ENCODE peak calls at places on chromosomes 5 and 9, in seven cellular contexts. V is heart right ventricle, W is sigmoid colon, L is stomach, A is coronary artery, B is body of pancreas, Y is keratinocyte. Z is an unnamed sample.

GRCh38 chr5:179332741-179333290 is 12.4 kb downstream of the ADAMTS2 start:
- DNase-seq in V (no peak), W (no peak), L (no peak), A (no peak), B (no peak), Y (no peak), Z (no peak)

GRCh38 chr5:63962345-63962744 is at the start of gene HTR1A:
- DNase-seq in V (no peak), W (no peak), L (no peak), A (no peak), B (no peak), Y (no peak), Z (no peak)

GRCh38 chr9:7045361-7045760 is 287.6 kb downstream of the KDM4C start:
- DNase-seq in V (no peak), W (no peak), L (no peak), A (no peak), B (no peak), Y (no peak), Z (no peak)

GRCh38 chr9:78325343-78325742 is 28.4 kb downstream of the PSAT1 start:
- DNase-seq in V (no peak), W (no peak), L (no peak), A (no peak), B (peak), Y (no peak), Z (peak)

GRCh38 chr9:23308114-23308513 is 517.9 kb downstream of the ELAVL2 start:
- DNase-seq in V (no peak), W (no peak), L (no peak), A (no peak), B (no peak), Y (no peak), Z (no peak)

GRCh38 chr5:111227805-111228204 is 3.6 kb downstream of the CAMK4 start:
- DNase-seq in V (no peak), W (no peak), L (no peak), A (no peak), B (no peak), Y (no peak), Z (peak)

GRCh38 chr5:126633552-126633951 is 32.8 kb downstream of the PHAX start:
- DNase-seq in V (no peak), W (no peak), L (no peak), A (no peak), B (no peak), Y (no peak), Z (no peak)

GRCh38 chr5:22611327-22611726 is 241.8 kb downstream of the CDH12 start:
- DNase-seq in V (no peak), W (no peak), L (no peak), A (no peak), B (no peak), Y (no peak), Z (no peak)

GRCh38 chr9:25677301-25678146 is 720 bp downstream of the TUSC1 start:
- DNase-seq in V (peak), W (peak), L (peak), A (peak), B (peak), Y (no peak), Z (peak)

GRCh38 chr9:78694950-78695349 is 398.0 kb downstream of the PSAT1 start:
- DNase-seq in V (no peak), W (no peak), L (no peak), A (no peak), B (no peak), Y (no peak), Z (no peak)

GRCh38 chr5:171093598-171093997 is 215.4 kb upstream of the TLX3 start:
- DNase-seq in V (no peak), W (no peak), L (no peak), A (no peak), B (no peak), Y (no peak), Z (no peak)

GRCh38 chr5:152259702-152260101 is 145.4 kb downstream of the NMUR2 start:
- DNase-seq in V (no peak), W (no peak), L (no peak), A (no peak), B (no peak), Y (no peak), Z (no peak)

GRCh38 chr9:76873056-76873792 is 32.7 kb downstream of the PRUNE2 start:
- DNase-seq in V (peak), W (peak), L (no peak), A (no peak), B (no peak), Y (no peak), Z (peak)

GRCh38 chr5:107916731-107917725 is 246.3 kb upstream of the EFNA5 start:
- DNase-seq in V (no peak), W (no peak), L (no peak), A (no peak), B (no peak), Y (no peak), Z (no peak)

GRCh38 chr9:86500667-86501435 is 146.6 kb upstream of the TUT7 start:
- DNase-seq in V (no peak), W (no peak), L (no peak), A (no peak), B (no peak), Y (peak), Z (no peak)

GRCh38 chr5:1779021-1779680 is 20.5 kb downstream of the MRPL36 start:
- DNase-seq in V (no peak), W (peak), L (no peak), A (no peak), B (no peak), Y (no peak), Z (peak)

GRCh38 chr9:122904466-122904822 is 715 bp downstream of the RC3H2 start:
- DNase-seq in V (no peak), W (no peak), L (peak), A (no peak), B (peak), Y (no peak), Z (no peak)

GRCh38 chr5:134406390-134406789 is 5.3 kb downstream of the CDKN2AIPNL start:
- DNase-seq in V (no peak), W (no peak), L (no peak), A (no peak), B (no peak), Y (no peak), Z (no peak)

GRCh38 chr9:99451121-99451606 is 229.1 kb downstream of the SEC61B start:
- DNase-seq in V (peak), W (peak), L (no peak), A (no peak), B (peak), Y (no peak), Z (no peak)

GRCh38 chr5:67724412-67725135 is 491.0 kb upstream of the PIK3R1 start:
- DNase-seq in V (no peak), W (no peak), L (no peak), A (no peak), B (no peak), Y (no peak), Z (no peak)

GRCh38 chr5:112109331-112109993 is 309.6 kb downstream of the EPB41L4A start:
- DNase-seq in V (no peak), W (peak), L (peak), A (no peak), B (peak), Y (peak), Z (no peak)

GRCh38 chr9:70408393-70409040 is 5.9 kb downstream of the KLF9 start:
- DNase-seq in V (no peak), W (peak), L (no peak), A (no peak), B (no peak), Y (no peak), Z (no peak)

GRCh38 chr9:69207503-69207902 is 33.4 kb downstream of the TJP2 start:
- DNase-seq in V (peak), W (no peak), L (no peak), A (no peak), B (peak), Y (no peak), Z (peak)
- TF ChIP-seq CTCF in V (peak), W (no peak), L (no peak), A (no peak), B (no peak), Y (peak), Z (no peak)

GRCh38 chr5:18772475-18772874 is 1138.2 kb downstream of the TAF11L14 start:
- DNase-seq in V (no peak), W (no peak), L (no peak), A (no peak), B (no peak), Y (peak), Z (no peak)
- H3K4me3 ChIP-seq in V (no peak), W (no peak), L (no peak), A (no peak), B (no peak), Y (peak), Z (no peak)

GRCh38 chr9:134350416-134350994 is 24.2 kb downstream of the RXRA start:
- DNase-seq in V (no peak), W (no peak), L (no peak), A (no peak), B (no peak), Y (no peak), Z (no peak)

GRCh38 chr9:134353539-134353938 is 27.3 kb downstream of the RXRA start:
- DNase-seq in V (no peak), W (no peak), L (no peak), A (no peak), B (no peak), Y (no peak), Z (no peak)

GRCh38 chr9:134349941-134350340 is 23.7 kb downstream of the RXRA start:
- DNase-seq in V (no peak), W (no peak), L (no peak), A (no peak), B (no peak), Y (no peak), Z (no peak)

GRCh38 chr9:134352247-134352933 is 26.1 kb downstream of the RXRA start:
- DNase-seq in V (no peak), W (no peak), L (no peak), A (no peak), B (no peak), Y (no peak), Z (no peak)

GRCh38 chr9:134351777-134352176 is 25.5 kb downstream of the RXRA start:
- DNase-seq in V (no peak), W (no peak), L (no peak), A (no peak), B (no peak), Y (no peak), Z (no peak)
- H3K27ac ChIP-seq in V (no peak), W (no peak), L (peak), A (no peak), B (no peak), Y (no peak), Z (no peak)

GRCh38 chr9:20624201-20625002 is 2.1 kb upstream of the MLLT3 start:
- DNase-seq in V (peak), W (peak), L (peak), A (no peak), B (peak), Y (no peak), Z (peak)

GRCh38 chr9:20622330-20623020 is at the start of gene MLLT3:
- DNase-seq in V (peak), W (peak), L (peak), A (peak), B (peak), Y (peak), Z (peak)

GRCh38 chr9:20623748-20624124 is 1.4 kb upstream of the MLLT3 start:
- DNase-seq in V (no peak), W (no peak), L (no peak), A (no peak), B (no peak), Y (no peak), Z (no peak)

GRCh38 chr9:20623021-20623747 is 885 bp upstream of the MLLT3 start:
- DNase-seq in V (peak), W (peak), L (peak), A (no peak), B (peak), Y (no peak), Z (peak)

DNA sequence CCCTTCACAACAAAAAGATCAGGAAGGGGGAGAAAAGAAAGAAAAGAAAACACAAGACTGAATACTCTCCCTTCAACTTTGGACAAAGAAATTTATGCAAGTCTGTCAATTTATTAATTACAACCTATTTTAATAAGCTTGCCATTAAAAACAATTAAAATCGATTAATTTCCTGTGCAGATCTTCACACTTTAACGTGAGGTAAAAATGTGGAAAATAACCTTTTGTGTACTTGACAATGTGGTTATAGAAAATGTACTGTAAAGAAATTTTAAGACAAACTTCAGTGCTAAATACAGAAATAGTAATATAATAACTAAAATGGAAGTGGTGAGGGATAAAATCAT is 2.7 kb upstream of the MLLT3 start:
- DNase-seq in V (no peak), W (no peak), L (no peak), A (no peak), B (no peak), Y (no peak), Z (no peak)
- TF ChIP-seq CTCF in V (no peak), W (no peak), L (no peak), A (no peak), B (no peak), Y (no peak), Z (no peak)

DNA sequence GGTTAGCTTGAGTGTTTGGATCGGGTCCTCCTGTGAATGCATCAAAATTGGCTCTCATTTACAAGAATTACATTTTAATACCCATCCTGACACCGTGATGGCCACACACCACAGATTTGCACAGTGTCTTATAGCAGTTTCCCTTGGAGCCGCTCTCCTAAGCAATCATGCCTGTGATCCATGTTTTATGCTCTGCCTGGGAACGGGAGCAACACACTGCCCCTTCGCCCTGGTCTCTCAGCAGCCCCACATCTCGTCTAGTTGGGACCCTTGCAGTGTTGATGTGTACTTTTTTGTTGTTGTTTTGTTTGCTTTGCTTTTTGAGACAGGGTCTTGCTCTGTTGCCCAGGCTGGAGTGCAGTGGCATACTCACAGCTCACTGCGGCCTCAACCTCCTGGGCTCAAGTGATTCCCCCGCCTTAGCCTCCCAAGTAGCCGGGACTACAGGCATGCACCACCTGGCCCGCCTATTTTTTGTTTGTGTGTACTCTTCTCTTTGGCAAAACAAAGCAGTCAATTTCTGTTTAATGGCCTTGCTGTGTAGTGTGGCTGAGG is 101.5 kb upstream of the TBCA start:
- DNase-seq in V (no peak), W (no peak), L (no peak), A (no peak), B (no peak), Y (no peak), Z (no peak)
- H3K4me3 ChIP-seq in V (no peak), W (no peak), L (no peak), A (no peak), B (no peak), Y (no peak), Z (no peak)

GRCh38 chr9:13939129-13939528 is 374.8 kb downstream of the NFIB start:
- DNase-seq in V (peak), W (no peak), L (no peak), A (no peak), B (no peak), Y (no peak), Z (no peak)

GRCh38 chr9:13948037-13948436 is 365.9 kb downstream of the NFIB start:
- DNase-seq in V (no peak), W (no peak), L (no peak), A (no peak), B (no peak), Y (no peak), Z (no peak)

GRCh38 chr9:13942695-13943094 is 371.2 kb downstream of the NFIB start:
- DNase-seq in V (no peak), W (peak), L (no peak), A (no peak), B (no peak), Y (peak), Z (no peak)

GRCh38 chr9:13941686-13942085 is 372.3 kb downstream of the NFIB start:
- DNase-seq in V (no peak), W (no peak), L (no peak), A (no peak), B (no peak), Y (no peak), Z (no peak)

GRCh38 chr9:13943176-13943575 is 370.8 kb downstream of the NFIB start:
- DNase-seq in V (no peak), W (no peak), L (no peak), A (no peak), B (no peak), Y (no peak), Z (no peak)
- H3K27ac ChIP-seq in V (no peak), W (peak), L (no peak), A (no peak), B (no peak), Y (peak), Z (no peak)

DNA sequence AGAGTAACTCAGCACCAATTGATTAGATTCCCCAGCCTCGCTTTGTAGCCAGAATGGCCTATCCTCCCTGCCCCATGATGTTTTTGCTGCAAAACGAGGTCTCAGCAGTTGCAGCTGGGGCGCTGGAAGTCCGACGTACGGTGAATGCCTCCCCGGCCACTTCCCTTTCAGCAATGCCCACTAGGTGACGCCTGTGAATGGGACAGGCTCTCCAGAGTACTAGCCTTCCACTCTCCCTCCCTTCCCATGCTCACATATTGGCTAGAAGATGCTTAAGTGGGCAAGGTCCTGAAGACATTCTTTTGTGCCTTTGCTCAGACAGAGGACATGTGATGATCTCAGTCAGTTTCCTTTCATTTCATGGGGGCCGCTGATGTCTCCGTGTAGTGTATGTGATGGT is 50.8 kb downstream of the DMRT2 start:
- DNase-seq in V (peak), W (no peak), L (peak), A (no peak), B (peak), Y (no peak), Z (peak)
- TF ChIP-seq CTCF in V (peak), W (no peak), L (peak), A (no peak), B (peak), Y (peak), Z (peak)

Z was measured in dorsolateral prefrontal cortex.